ENCODE peak calls at places on chromosome 13, in seven cellular contexts. N is A549, O is esophagus muscularis mucosa, T is stomach, H is upper lobe of left lung, X is tibial nerve, S is H1. J is an unnamed sample.

GRCh38 chr13:105616313-105617075 is 919.0 kb downstream of the EFNB2 start:
- DNase-seq in N (no peak), O (no peak), T (no peak), H (no peak), X (no peak), S (no peak), J (no peak)

GRCh38 chr13:35797946-35798345 is 321.5 kb upstream of the MAB21L1 start:
- DNase-seq in N (no peak), O (no peak), T (no peak), H (no peak), X (no peak), S (no peak), J (no peak)

GRCh38 chr13:66154354-66154753 is 1075.8 kb downstream of the PCDH9 start:
- DNase-seq in N (no peak), O (no peak), T (no peak), H (no peak), X (no peak), S (no peak), J (no peak)

GRCh38 chr13:41985788-41986508 is 25.0 kb upstream of the VWA8 start:
- DNase-seq in N (peak; percentile 35), O (no peak), T (no peak), H (no peak), X (no peak), S (no peak), J (no peak)

GRCh38 chr13:87777395-87777794 is 106.2 kb downstream of the SLITRK5 start:
- DNase-seq in N (peak; percentile 26), O (no peak), T (no peak), H (no peak), X (no peak), S (no peak), J (no peak)

GRCh38 chr13:41765813-41766212 is 195.1 kb downstream of the VWA8 start:
- DNase-seq in N (no peak), O (no peak), T (no peak), H (no peak), X (no peak), S (no peak), J (no peak)

GRCh38 chr13:21297914-21298831 is 121.7 kb downstream of the MRPL57 start:
- DNase-seq in N (peak; percentile 89), O (peak; percentile 92), T (peak; percentile 86), H (peak; percentile 90), X (peak; percentile 70), S (peak; percentile 91), J (peak; percentile 86)

GRCh38 chr13:22278336-22278929 is 607.6 kb downstream of the FGF9 start:
- DNase-seq in N (peak; percentile 11), O (no peak), T (peak; percentile 72), H (peak; percentile 42), X (peak; percentile 64), S (peak; percentile 67), J (peak; percentile 33)

GRCh38 chr13:99144306-99144705 is 56.3 kb upstream of the UBAC2 start:
- DNase-seq in N (no peak), O (no peak), T (no peak), H (no peak), X (no peak), S (no peak), J (no peak)

GRCh38 chr13:93226065-93226622 is 463 bp upstream of the GPC6 start:
- DNase-seq in N (no peak), O (no peak), T (no peak), H (no peak), X (no peak), S (no peak), J (no peak)

GRCh38 chr13:110250258-110250891 is 56.6 kb downstream of the COL4A1 start:
- DNase-seq in N (no peak), O (peak; percentile 91), T (no peak), H (no peak), X (peak; percentile 54), S (peak; percentile 38), J (no peak)

GRCh38 chr13:41001695-41002094 is 17.4 kb downstream of the ELF1 start:
- DNase-seq in N (no peak), O (no peak), T (no peak), H (no peak), X (no peak), S (no peak), J (no peak)

GRCh38 chr13:105273665-105274222 is 1261.7 kb downstream of the EFNB2 start:
- DNase-seq in N (no peak), O (no peak), T (no peak), H (no peak), X (no peak), S (no peak), J (no peak)

GRCh38 chr13:100773923-100774641 is 99.5 kb upstream of the TMTC4 start:
- DNase-seq in N (no peak), O (peak; percentile 77), T (no peak), H (no peak), X (no peak), S (no peak), J (no peak)

GRCh38 chr13:49629947-49630346 is 1.6 kb downstream of the ARL11 start:
- DNase-seq in N (no peak), O (no peak), T (no peak), H (no peak), X (no peak), S (no peak), J (no peak)

GRCh38 chr13:86986448-86986847 is 684.7 kb upstream of the SLITRK5 start:
- DNase-seq in N (peak; percentile 33), O (no peak), T (no peak), H (no peak), X (no peak), S (no peak), J (no peak)

GRCh38 chr13:48221301-48222190 is 11.5 kb upstream of the ITM2B start:
- DNase-seq in N (no peak), O (no peak), T (no peak), H (peak; percentile 54), X (peak; percentile 52), S (no peak), J (peak; percentile 52)

GRCh38 chr13:46211521-46212351 is at the start of gene LRRC63:
- DNase-seq in N (peak; percentile 69), O (no peak), T (peak; percentile 87), H (peak; percentile 93), X (peak; percentile 41), S (peak; percentile 81), J (peak; percentile 49)
- TF ChIP-seq POLR2A in N (peak; percentile 35), O (no peak), T (no peak), H (no peak), X (no peak), S (no peak), J (no peak)

GRCh38 chr13:79935121-79935520 is 405.8 kb downstream of the SPRY2 start:
- DNase-seq in N (no peak), O (no peak), T (no peak), H (no peak), X (no peak), S (no peak), J (no peak)

GRCh38 chr13:79937311-79938243 is 403.3 kb downstream of the SPRY2 start:
- DNase-seq in N (no peak), O (no peak), T (no peak), H (no peak), X (no peak), S (no peak), J (no peak)

GRCh38 chr13:79932556-79932955 is 408.4 kb downstream of the SPRY2 start:
- DNase-seq in N (no peak), O (no peak), T (no peak), H (no peak), X (no peak), S (no peak), J (no peak)

GRCh38 chr13:79933389-79933788 is 407.5 kb downstream of the SPRY2 start:
- DNase-seq in N (no peak), O (no peak), T (no peak), H (no peak), X (no peak), S (no peak), J (no peak)

DNA sequence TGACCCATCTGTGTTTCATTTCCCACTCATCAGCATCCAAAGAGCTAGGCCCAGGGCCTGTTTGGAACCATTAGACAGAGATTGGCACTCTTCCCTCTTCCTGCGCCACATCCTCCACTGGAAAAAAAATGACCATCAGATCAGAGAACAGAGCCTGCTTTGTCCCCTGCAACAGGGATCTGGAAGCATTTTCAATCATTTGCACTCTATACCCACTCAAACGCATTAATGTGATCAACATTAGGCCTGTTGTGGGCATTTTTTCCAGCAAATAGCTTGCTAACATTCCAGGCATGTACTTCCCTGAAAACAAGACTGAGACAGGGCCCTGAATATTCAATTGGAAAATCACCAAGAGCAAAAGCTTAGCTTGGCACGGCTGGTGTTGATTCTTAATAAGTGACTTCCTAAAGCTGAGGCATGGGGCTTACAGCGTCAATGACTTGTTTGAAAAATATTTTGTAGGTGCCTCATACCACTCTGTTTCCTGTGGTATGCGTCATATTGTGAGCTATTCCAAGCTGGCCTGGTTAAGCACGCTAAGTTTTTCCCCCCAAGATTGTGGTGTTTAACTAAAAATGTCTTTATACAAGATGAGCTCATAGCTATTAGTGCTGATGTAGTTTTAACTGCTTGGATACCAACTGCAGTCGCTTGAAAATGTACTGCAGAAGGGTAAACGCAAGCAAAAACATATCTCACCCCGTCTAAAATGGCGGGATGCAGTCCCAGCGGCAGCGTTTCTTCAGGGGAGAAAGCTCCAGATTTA is 404.4 kb downstream of the SPRY2 start:
- DNase-seq in N (peak; percentile 95), O (no peak), T (no peak), H (no peak), X (peak; percentile 25), S (no peak), J (no peak)
- TF ChIP-seq EP300 in N (peak; percentile 85), O (no peak), T (no peak), H (no peak), X (peak; percentile 92), S (no peak), J (no peak)

GRCh38 chr13:112854321-112854720 is 114.7 kb upstream of the MCF2L start:
- DNase-seq in N (no peak), O (no peak), T (no peak), H (no peak), X (no peak), S (no peak), J (no peak)

GRCh38 chr13:112852808-112853207 is 116.2 kb upstream of the MCF2L start:
- DNase-seq in N (no peak), O (no peak), T (no peak), H (no peak), X (no peak), S (no peak), J (no peak)

GRCh38 chr13:112859128-112859816 is 109.7 kb upstream of the MCF2L start:
- DNase-seq in N (no peak), O (no peak), T (no peak), H (no peak), X (no peak), S (no peak), J (no peak)

GRCh38 chr13:112857914-112858490 is 111.0 kb upstream of the MCF2L start:
- DNase-seq in N (no peak), O (no peak), T (no peak), H (no peak), X (no peak), S (no peak), J (no peak)

GRCh38 chr13:112855859-112856258 is 113.2 kb upstream of the MCF2L start:
- DNase-seq in N (no peak), O (no peak), T (no peak), H (no peak), X (no peak), S (no peak), J (no peak)
- H3K4me3 ChIP-seq in N (no peak overlapping the region), O (no peak overlapping the region), T (no peak overlapping the region), H (no peak overlapping the region), X (no peak overlapping the region), S (no peak overlapping the region), J (no peak overlapping the region)

GRCh38 chr13:112978561-112979405 is 9.8 kb downstream of the MCF2L start:
- DNase-seq in N (no peak), O (no peak), T (no peak), H (no peak), X (no peak), S (no peak), J (no peak)
- TF ChIP-seq POLR2A in N (no peak), O (no peak), T (no peak), H (no peak), X (no peak), S (no peak), J (no peak)

GRCh38 chr13:30616927-30617314 is 799 bp upstream of the USPL1 start:
- DNase-seq in N (peak; percentile 88), O (peak; percentile 94), T (peak; percentile 65), H (peak; percentile 80), X (peak; percentile 86), S (no peak), J (no peak)
- TF ChIP-seq EP300 in N (no peak), O (peak; percentile 8), T (peak; percentile 58), H (no peak), X (peak; percentile 86), S (no peak), J (no peak)